ENCODE peak calls at places on chromosomes 5 and 9, in four cellular contexts. D is SK-N-SH, Y is nucleus accumbens, Z is NT2/D1. I is an unnamed sample.

GRCh38 chr5:150600951-150601773 is 39.3 kb upstream of the SYNPO start:
- DNase-seq in Z (no peak), Y (no peak), D (peak), I (no peak)

GRCh38 chr5:121780406-121780805 is 71.3 kb upstream of the FTMT start:
- DNase-seq in D (no peak), Y (no peak), Z (no peak), I (no peak)

GRCh38 chr5:170011751-170012150 is 31.5 kb upstream of the INSYN2B start:
- DNase-seq in Y (no peak), Z (no peak), D (no peak), I (no peak)

GRCh38 chr9:36842560-36843530 is 191.2 kb downstream of the PAX5 start:
- DNase-seq in D (peak), Y (no peak), Z (no peak), I (no peak)

GRCh38 chr5:3801967-3802366 is 206.3 kb downstream of the IRX1 start:
- DNase-seq in Z (no peak), D (no peak), Y (no peak), I (no peak)

GRCh38 chr9:11135856-11136255 is 523.1 kb upstream of the PTPRD start:
- DNase-seq in Y (no peak), Z (no peak), D (no peak), I (no peak)

GRCh38 chr5:34499001-34499734 is 157.0 kb upstream of the RAI14 start:
- DNase-seq in D (no peak), Z (no peak), Y (no peak), I (no peak)

GRCh38 chr9:78782858-78783257 is 485.9 kb downstream of the PSAT1 start:
- DNase-seq in Z (no peak), D (no peak), Y (no peak), I (no peak)

GRCh38 chr9:8762676-8763075 is 963.1 kb upstream of the DMAC1 start:
- DNase-seq in Z (no peak), D (no peak), Y (no peak), I (no peak)

GRCh38 chr9:127503947-127504886 is 52.9 kb downstream of the LRSAM1 start:
- DNase-seq in Y (peak), Z (peak), D (peak), I (peak)

GRCh38 chr5:115770466-115770865 is 46.0 kb downstream of the CDO1 start:
- DNase-seq in Z (no peak), D (no peak), Y (no peak), I (no peak)

GRCh38 chr5:57887851-57888621 is 405.4 kb upstream of the ACTBL2 start:
- DNase-seq in Z (no peak), D (peak), Y (no peak), I (no peak)

I was measured in NCI-H510A.